ENCODE peak calls at places on chromosome 1, in four cellular contexts. C, L, N and Q are unnamed samples.

GRCh38 chr1:214957330-214958137 is 125.0 kb upstream of the KCNK2 start:
- DNase-seq in N (no peak), L (no peak), C (no peak), Q (no peak)

GRCh38 chr1:31063636-31064035 is 1.9 kb downstream of the PUM1 start:
- DNase-seq in C (no peak), L (no peak), N (no peak), Q (no peak)

GRCh38 chr1:208132287-208132882 is 111.8 kb downstream of the PLXNA2 start:
- DNase-seq in N (peak), C (peak), L (peak), Q (peak)

GRCh38 chr1:22517936-22518335 is 45.4 kb upstream of the EPHA8 start:
- DNase-seq in C (no peak), L (no peak), N (no peak), Q (no peak)

GRCh38 chr1:20376171-20376570 is 85.5 kb downstream of the VWA5B1 start:
- DNase-seq in C (no peak), N (no peak), L (no peak), Q (no peak)

GRCh38 chr1:86714159-86714558 is 9.8 kb downstream of the SH3GLB1 start:
- DNase-seq in L (no peak), C (no peak), N (no peak), Q (no peak)

GRCh38 chr1:167517535-167518330 is 596 bp downstream of the CD247 start:
- DNase-seq in C (no peak), L (no peak), N (no peak), Q (no peak)

GRCh38 chr1:33576821-33577599 is 104.6 kb downstream of the ZSCAN20 start:
- DNase-seq in C (no peak), L (no peak), N (no peak), Q (no peak)

GRCh38 chr1:244851546-244852231 is 12.7 kb downstream of the HNRNPU start:
- DNase-seq in N (no peak), L (no peak), C (no peak), Q (no peak)
- TF ChIP-seq POLR2AphosphoS5 in N (no peak), L (no peak), C (no peak), Q (no peak)

DNA sequence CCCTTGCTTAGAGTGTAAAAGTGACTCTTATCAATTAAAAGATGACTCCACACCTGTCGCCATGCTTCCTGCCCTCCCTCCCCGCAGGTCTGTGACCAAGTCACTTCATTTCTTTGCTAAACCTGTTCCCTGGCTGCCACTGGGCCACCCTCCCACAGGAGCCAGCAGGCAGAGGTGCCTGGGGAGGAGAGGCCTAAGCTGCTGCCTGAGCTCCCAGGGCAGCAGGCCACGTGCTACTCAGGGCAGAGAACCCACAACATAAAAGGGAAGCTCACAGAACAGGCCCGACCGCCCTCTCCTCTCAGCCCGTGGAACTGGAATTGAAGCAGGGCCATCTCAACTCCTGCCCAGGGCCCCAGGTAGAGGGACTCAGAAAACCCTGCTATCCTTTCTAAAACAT is 4.9 kb downstream of the C1orf198 start:
- DNase-seq in C (peak), N (no peak), L (peak), Q (peak)
- H3K4me3 ChIP-seq in C (no peak), N (no peak), L (no peak), Q (no peak)

GRCh38 chr1:153260980-153261792 is 1.7 kb downstream of the LORICRIN start:
- DNase-seq in L (no peak), C (no peak), N (no peak), Q (peak)
- TF ChIP-seq POLR2AphosphoS5 in L (no peak), C (no peak), N (no peak), Q (no peak)

DNA sequence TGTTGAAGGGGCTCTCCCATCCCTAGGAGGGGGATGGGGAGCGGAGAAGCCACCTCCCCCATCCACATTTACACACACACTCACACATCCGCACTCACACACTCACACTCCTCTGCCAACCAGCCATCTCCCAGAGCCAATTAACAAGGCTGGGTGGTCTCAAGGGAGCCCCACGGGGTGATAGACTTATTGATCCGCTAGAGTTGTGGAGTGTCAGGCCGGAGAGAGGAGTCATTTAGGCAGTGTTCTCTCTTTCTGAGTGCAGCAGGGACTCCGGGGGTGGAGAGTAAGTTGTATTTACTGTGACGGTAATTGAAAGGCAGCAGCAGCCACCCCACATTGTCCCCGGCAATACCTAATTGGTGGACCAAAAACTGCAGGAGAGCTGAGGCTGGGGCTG is 61.6 kb downstream of the KLHDC7A start:
- DNase-seq in C (no peak), N (no peak), L (no peak), Q (no peak)
- H3K4me3 ChIP-seq in C (no peak), N (no peak), L (no peak), Q (no peak)

GRCh38 chr1:246544001-246544400 is 22.1 kb downstream of the TFB2M start:
- DNase-seq in C (no peak), L (no peak), N (no peak), Q (no peak)

GRCh38 chr1:246552110-246552509 is 14.0 kb downstream of the TFB2M start:
- DNase-seq in N (no peak), C (no peak), L (no peak), Q (no peak)

GRCh38 chr1:246550402-246550801 is 15.7 kb downstream of the TFB2M start:
- DNase-seq in L (no peak), N (no peak), C (no peak), Q (no peak)

GRCh38 chr1:246554201-246554600 is 11.9 kb downstream of the TFB2M start:
- DNase-seq in L (no peak), N (no peak), C (no peak), Q (no peak)

DNA sequence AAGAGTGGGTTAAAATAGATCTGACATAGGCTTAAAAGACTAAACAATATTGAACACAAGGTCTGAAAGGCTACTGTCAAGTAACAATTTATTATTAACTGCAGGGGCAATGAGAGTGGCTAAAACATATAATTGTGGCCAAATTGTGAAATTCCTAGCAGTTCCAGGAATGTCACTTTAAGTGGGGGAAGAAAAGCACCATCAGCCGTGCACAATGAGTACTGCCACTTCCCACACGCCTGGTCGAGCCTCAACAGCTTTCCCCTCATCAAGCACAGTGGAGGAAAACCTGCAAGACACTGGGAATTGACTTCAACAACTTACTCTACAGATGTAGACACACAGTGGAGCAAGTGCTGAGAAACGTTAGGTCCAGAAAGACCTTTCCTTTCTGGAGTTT is 16.4 kb downstream of the TFB2M start:
- DNase-seq in L (no peak), C (no peak), N (no peak), Q (no peak)
- TF ChIP-seq POLR2AphosphoS5 in L (no peak), C (no peak), N (no peak), Q (no peak)

GRCh38 chr1:109255673-109256072 is 6.3 kb downstream of the CELSR2 start:
- DNase-seq in L (no peak), N (no peak), C (no peak), Q (no peak)

GRCh38 chr1:109252893-109253802 is 3.8 kb downstream of the CELSR2 start:
- DNase-seq in C (peak), N (no peak), L (no peak), Q (no peak)

GRCh38 chr1:109255097-109255651 is 5.8 kb downstream of the CELSR2 start:
- DNase-seq in C (no peak), N (no peak), L (no peak), Q (no peak)

GRCh38 chr1:109254621-109255096 is 5.3 kb downstream of the CELSR2 start:
- DNase-seq in L (no peak), N (no peak), C (no peak), Q (no peak)

GRCh38 chr1:109253803-109254620 is 4.7 kb downstream of the CELSR2 start:
- DNase-seq in N (no peak), C (no peak), L (no peak), Q (no peak)
- H3K4me3 ChIP-seq in N (no peak), C (no peak), L (peak), Q (peak)

GRCh38 chr1:8092603-8093141 is 66.6 kb upstream of the ERRFI1 start:
- DNase-seq in L (no peak), N (no peak), C (no peak), Q (no peak)

GRCh38 chr1:8091691-8092090 is 65.6 kb upstream of the ERRFI1 start:
- DNase-seq in N (no peak), L (no peak), C (no peak), Q (no peak)

GRCh38 chr1:8093221-8093980 is 67.3 kb upstream of the ERRFI1 start:
- DNase-seq in N (no peak), C (no peak), L (no peak), Q (no peak)

GRCh38 chr1:8089535-8090228 is 63.6 kb upstream of the ERRFI1 start:
- DNase-seq in L (no peak), N (no peak), C (no peak), Q (no peak)

GRCh38 chr1:8090241-8090702 is 64.2 kb upstream of the ERRFI1 start:
- DNase-seq in N (no peak), L (no peak), C (no peak), Q (no peak)
- TF ChIP-seq POLR2AphosphoS5 in N (no peak), L (no peak), C (no peak), Q (no peak)

DNA sequence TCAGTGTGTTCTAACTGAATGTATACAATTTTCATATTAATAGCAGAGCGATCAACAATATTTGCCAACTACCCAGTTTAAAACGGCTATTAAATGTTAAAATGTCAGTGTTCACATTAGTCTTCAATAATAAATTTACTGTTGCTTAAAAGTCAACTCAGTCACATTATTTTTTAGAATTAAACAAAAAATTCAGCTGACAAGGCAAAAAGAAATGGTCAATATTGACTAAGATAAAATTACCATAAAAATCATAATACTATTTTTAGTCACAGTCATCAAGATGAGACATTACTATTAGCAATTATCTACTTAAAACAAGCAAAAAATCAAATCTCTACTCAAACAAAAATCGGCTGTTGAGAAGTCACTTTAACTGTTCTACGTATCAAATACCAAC is 1.5 kb downstream of the ANKRD13C start:
- DNase-seq in L (no peak), N (no peak), C (no peak), Q (no peak)
- H3K4me3 ChIP-seq in L (peak), N (peak), C (peak), Q (peak)